ENCODE peak calls at places on chromosomes 11 and 22, in five cellular contexts. F is body of pancreas, R is HepG2, K is ovary, B is heart left ventricle. J is an unnamed sample.

GRCh38 chr11:108732395-108732794 is 67.5 kb downstream of the DDX10 start:
- DNase-seq in F (peak), B (no peak), K (no peak), R (no peak), J (no peak)

GRCh38 chr11:16936643-16937042 is 77.6 kb downstream of the PLEKHA7 start:
- DNase-seq in B (peak), K (no peak), R (no peak), F (peak), J (no peak)

GRCh38 chr11:110112457-110112856 is 19.3 kb downstream of the ZC3H12C start:
- DNase-seq in K (no peak), B (no peak), R (no peak), F (no peak), J (no peak)

GRCh38 chr11:290621-291231 is 1.8 kb downstream of the PGGHG start:
- DNase-seq in R (no peak), B (peak), K (no peak), F (peak), J (no peak)

GRCh38 chr22:46147471-46148267 is 2.7 kb upstream of the PPARA start:
- DNase-seq in K (peak), R (peak), F (peak), B (peak), J (no peak)

GRCh38 chr11:110478410-110478809 is 48.7 kb downstream of the FDX1 start:
- DNase-seq in B (no peak), R (no peak), K (no peak), F (no peak), J (no peak)

GRCh38 chr22:38505595-38506117 is 455 bp downstream of the DDX17 start:
- DNase-seq in B (peak), F (peak), K (peak), R (no peak), J (peak)

GRCh38 chr11:68704887-68705286 is 20.5 kb downstream of the GAL start:
- DNase-seq in B (no peak), K (no peak), R (no peak), F (no peak), J (no peak)

GRCh38 chr11:122246885-122247284 is 130.9 kb upstream of the BLID start:
- DNase-seq in B (no peak), F (no peak), R (no peak), K (no peak), J (no peak)

GRCh38 chr11:111777094-111778046 is 11.2 kb upstream of the PPP2R1B start:
- DNase-seq in R (peak), K (no peak), B (no peak), F (peak), J (no peak)

GRCh38 chr11:11966826-11967668 is 41.4 kb downstream of the DKK3 start:
- DNase-seq in K (peak), B (peak), R (peak), F (peak), J (peak)

GRCh38 chr11:113016905-113017304 is 55.7 kb downstream of the NCAM1 start:
- DNase-seq in B (no peak), K (no peak), F (no peak), R (no peak), J (no peak)

GRCh38 chr11:45560153-45560934 is 105.1 kb downstream of the CHST1 start:
- DNase-seq in R (no peak), K (no peak), F (no peak), B (peak), J (no peak)

GRCh38 chr11:103109818-103110388 is 677 bp downstream of the DYNC2H1 start:
- DNase-seq in R (no peak), K (no peak), B (no peak), F (peak), J (no peak)

GRCh38 chr11:61870429-61871039 is 20.8 kb downstream of the FADS3 start:
- DNase-seq in B (no peak), F (no peak), K (no peak), R (no peak), J (no peak)

GRCh38 chr11:17556999-17557398 is 9.9 kb downstream of the OTOG start:
- DNase-seq in B (no peak), K (no peak), F (no peak), R (no peak), J (no peak)

GRCh38 chr22:39308614-39309363 is 10.6 kb downstream of the RPL3 start:
- DNase-seq in K (peak), F (peak), R (no peak), B (peak), J (peak)

GRCh38 chr11:96267001-96267489 is 76.0 kb downstream of the MAML2 start:
- DNase-seq in K (no peak), B (no peak), F (no peak), R (no peak), J (no peak)

GRCh38 chr11:102283088-102283487 is 34.2 kb upstream of the BIRC3 start:
- DNase-seq in F (no peak), K (no peak), B (no peak), R (no peak), J (no peak)

GRCh38 chr22:20319041-20319744 is 667 bp downstream of the DGCR6L start:
- DNase-seq in R (no peak), B (no peak), F (no peak), K (no peak), J (no peak)

GRCh38 chr11:83002047-83002446 is 69.7 kb downstream of the RAB30 start:
- DNase-seq in F (no peak), B (no peak), K (no peak), R (no peak), J (no peak)

GRCh38 chr11:132114185-132114584 is 743.8 kb downstream of the NTM start:
- DNase-seq in F (peak), B (peak), R (no peak), K (no peak), J (no peak)

GRCh38 chr22:38956551-38956950 is 858 bp upstream of the APOBEC3A start:
- DNase-seq in B (no peak), K (no peak), R (no peak), F (peak), J (no peak)

GRCh38 chr11:45677811-45678515 is 12.5 kb upstream of the CHST1 start:
- DNase-seq in R (no peak), B (no peak), K (no peak), F (no peak), J (no peak)

GRCh38 chr11:23769214-23769613 is 727.6 kb upstream of the LUZP2 start:
- DNase-seq in F (no peak), R (no peak), K (no peak), B (no peak), J (no peak)

GRCh38 chr11:61281581-61282250 is 13.4 kb downstream of the VWCE start:
- DNase-seq in R (no peak), B (no peak), K (peak), F (peak), J (peak)

GRCh38 chr11:21771097-21771496 is 421.8 kb upstream of the ANO5 start:
- DNase-seq in B (no peak), R (no peak), F (peak), K (no peak), J (no peak)

GRCh38 chr11:31355131-31355530 is 14.4 kb downstream of the DCDC1 start:
- DNase-seq in F (no peak), B (no peak), R (no peak), K (no peak), J (no peak)

GRCh38 chr22:30332551-30332950 is 5.8 kb upstream of the TBC1D10A start:
- DNase-seq in R (no peak), B (no peak), K (no peak), F (no peak), J (no peak)

GRCh38 chr11:92888701-92889100 is 80.8 kb upstream of the MTNR1B start:
- DNase-seq in F (no peak), K (no peak), B (no peak), R (no peak), J (no peak)

GRCh38 chr11:48006301-48006992 is 26.1 kb downstream of the PTPRJ start:
- DNase-seq in R (no peak), K (no peak), F (no peak), B (no peak), J (no peak)

GRCh38 chr11:119533931-119534694 is 111.1 kb upstream of the THY1 start:
- DNase-seq in F (peak), K (no peak), R (peak), B (peak), J (peak)

GRCh38 chr22:41425704-41426365 is 20.8 kb downstream of the TOB2 start:
- DNase-seq in R (no peak), F (no peak), K (no peak), B (no peak), J (no peak)

GRCh38 chr11:1151366-1152315 is 6.1 kb upstream of the MUC5AC start:
- DNase-seq in K (no peak), R (no peak), F (no peak), B (no peak), J (no peak)

GRCh38 chr11:96014234-96014633 is 90.3 kb upstream of the MTMR2 start:
- DNase-seq in B (no peak), K (no peak), F (no peak), R (peak), J (peak)

GRCh38 chr11:93908689-93909088 is 58.3 kb upstream of the VSTM5 start:
- DNase-seq in R (no peak), B (no peak), K (no peak), F (no peak), J (peak)

GRCh38 chr22:39719559-39720450 is 149.3 kb downstream of the CACNA1I start:
- DNase-seq in R (no peak), K (no peak), F (no peak), B (no peak), J (no peak)

GRCh38 chr11:119807841-119808240 is 78.8 kb upstream of the NECTIN1 start:
- DNase-seq in R (no peak), F (no peak), K (no peak), B (no peak), J (no peak)

GRCh38 chr11:63838682-63839507 is at the start of gene MARK2:
- DNase-seq in F (peak), R (peak), B (peak), K (peak), J (peak)
- TF ChIP-seq POLR2A in F (peak), R (peak), B (peak), K (peak), J (peak)

GRCh38 chr11:65422104-65422632 is 430 bp upstream of the NEAT1 start:
- DNase-seq in F (peak), B (peak), K (peak), R (peak), J (peak)

GRCh38 chr11:65419773-65420481 is 2.7 kb upstream of the NEAT1 start:
- DNase-seq in K (peak), R (peak), F (peak), B (peak), J (peak)

GRCh38 chr11:65420506-65421203 is 1.9 kb upstream of the NEAT1 start:
- DNase-seq in F (no peak), B (no peak), K (no peak), R (no peak), J (no peak)

GRCh38 chr11:65422633-65423515 is at the start of gene NEAT1:
- DNase-seq in B (peak), R (peak), F (peak), K (peak), J (no peak)

GRCh38 chr11:65421204-65422103 is 1.1 kb upstream of the NEAT1 start:
- DNase-seq in K (peak), R (peak), F (peak), B (peak), J (peak)
- TF ChIP-seq POLR2A in K (peak), R (no peak), F (no peak), B (peak), J (peak)

GRCh38 chr11:90601261-90601660 is 378.4 kb upstream of the CHORDC1 start:
- DNase-seq in K (no peak), F (no peak), B (no peak), R (no peak), J (no peak)
- TF ChIP-seq POLR2A in K (no peak), F (no peak), B (no peak), R (no peak), J (no peak)

GRCh38 chr11:14499560-14500180 is at the start of gene COPB1:
- DNase-seq in B (peak), F (peak), R (peak), K (peak), J (peak)
- TF ChIP-seq POLR2A in B (peak), F (peak), R (peak), K (peak), J (peak)

GRCh38 chr11:73401217-73401923 is 25.2 kb downstream of the RELT start:
- DNase-seq in K (no peak), R (no peak), B (no peak), F (no peak), J (no peak)
- TF ChIP-seq POLR2A in K (no peak), R (no peak), B (no peak), F (no peak), J (no peak)

GRCh38 chr22:47191630-47192105 is 429.2 kb downstream of the TBC1D22A start:
- DNase-seq in B (no peak), R (no peak), F (no peak), K (no peak), J (no peak)

GRCh38 chr22:47192106-47192650 is 429.7 kb downstream of the TBC1D22A start:
- DNase-seq in R (no peak), B (no peak), F (peak), K (peak), J (no peak)

GRCh38 chr22:47190957-47191323 is 428.5 kb downstream of the TBC1D22A start:
- DNase-seq in B (no peak), K (peak), F (no peak), R (no peak), J (no peak)

GRCh38 chr22:47189056-47189916 is 426.8 kb downstream of the TBC1D22A start:
- DNase-seq in K (peak), B (peak), F (no peak), R (no peak), J (no peak)

DNA sequence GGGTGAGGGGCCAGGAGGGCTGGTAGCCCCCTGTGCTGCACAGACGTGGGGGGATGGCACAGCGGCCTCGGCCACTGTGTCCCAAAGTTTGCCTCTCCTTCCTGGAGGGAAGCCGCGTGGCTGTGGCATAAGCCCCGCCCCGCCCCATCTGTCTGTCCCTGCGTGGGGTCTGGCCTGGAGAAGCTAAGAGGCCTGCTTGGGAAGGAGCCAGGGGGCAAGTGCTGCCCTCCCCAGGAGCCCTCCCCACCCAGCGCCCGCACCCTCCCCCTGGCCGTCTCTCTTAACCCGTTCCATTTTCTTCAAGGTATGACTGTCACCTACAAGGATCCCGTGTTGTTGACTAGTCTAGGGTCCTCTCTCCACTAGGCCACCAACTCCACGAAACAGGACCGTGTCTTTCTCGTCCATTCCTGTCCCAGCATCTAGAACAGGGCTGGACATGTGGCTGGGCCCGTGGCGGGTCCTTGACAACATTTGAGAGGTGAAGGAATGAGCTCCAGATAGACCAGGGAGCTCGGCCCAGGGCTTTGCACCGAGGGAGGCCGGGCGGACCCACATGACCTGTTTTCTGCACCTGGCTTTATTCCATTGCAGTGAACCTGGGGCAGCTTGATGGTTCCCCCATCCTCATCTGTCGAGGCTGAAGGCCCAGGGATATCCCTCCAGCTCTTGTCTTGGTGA is 428.0 kb downstream of the TBC1D22A start:
- DNase-seq in R (no peak), F (no peak), B (no peak), K (peak), J (no peak)
- TF ChIP-seq POLR2A in R (no peak), F (no peak), B (no peak), K (no peak), J (no peak)